ENCODE peak calls at places on chromosomes 7 and 10, in seven cellular contexts. One of them, this sample, is unnamed.

GRCh38 chr7:78095549-78095948 is 297.0 kb downstream of the PHTF2 start:
- DNase-seq in K562: no peak
- DNase-seq in GM12878: no peak
- DNase-seq in SK-N-SH: no peak
- DNase-seq in GM12891: no peak
- DNase-seq in HepG2: no peak
- DNase-seq in H1: no peak
- DNase-seq in this sample: no peak

GRCh38 chr10:71569775-71570588 is 149.6 kb downstream of the C10orf105 start:
- DNase-seq in K562: peak; percentile 86
- DNase-seq in GM12878: no peak
- DNase-seq in SK-N-SH: peak; percentile 86
- DNase-seq in GM12891: peak; percentile 77
- DNase-seq in HepG2: peak; percentile 53
- DNase-seq in H1: peak; percentile 59
- DNase-seq in this sample: peak; percentile 72

GRCh38 chr10:59384761-59385160 is 22.4 kb upstream of the FAM13C start:
- DNase-seq in K562: no peak
- DNase-seq in GM12878: no peak
- DNase-seq in SK-N-SH: no peak
- DNase-seq in GM12891: no peak
- DNase-seq in HepG2: no peak
- DNase-seq in H1: no peak
- DNase-seq in this sample: no peak

GRCh38 chr10:63415635-63416244 is 50.0 kb downstream of the JMJD1C start:
- DNase-seq in K562: no peak
- DNase-seq in GM12878: no peak
- DNase-seq in SK-N-SH: no peak
- DNase-seq in GM12891: no peak
- DNase-seq in HepG2: no peak
- DNase-seq in H1: no peak
- DNase-seq in this sample: no peak

GRCh38 chr10:59907918-59908807 is 1.8 kb upstream of the CCDC6 start:
- DNase-seq in K562: peak; percentile 75
- DNase-seq in GM12878: no peak
- DNase-seq in SK-N-SH: no peak
- DNase-seq in GM12891: no peak
- DNase-seq in HepG2: no peak
- DNase-seq in H1: peak; percentile 80
- DNase-seq in this sample: no peak

GRCh38 chr7:113444281-113444680 is 325.9 kb upstream of the SMIM30 start:
- DNase-seq in K562: no peak
- DNase-seq in GM12878: no peak
- DNase-seq in SK-N-SH: no peak
- DNase-seq in GM12891: no peak
- DNase-seq in HepG2: no peak
- DNase-seq in H1: no peak
- DNase-seq in this sample: no peak

GRCh38 chr10:70348228-70348850 is 34.1 kb downstream of the LRRC20 start:
- DNase-seq in K562: peak; percentile 81
- DNase-seq in GM12878: no peak
- DNase-seq in SK-N-SH: peak; percentile 60
- DNase-seq in GM12891: no peak
- DNase-seq in HepG2: no peak
- DNase-seq in H1: no peak
- DNase-seq in this sample: no peak

GRCh38 chr7:102272917-102273748 is 13.5 kb upstream of the SH2B2 start:
- DNase-seq in K562: no peak
- DNase-seq in GM12878: no peak
- DNase-seq in SK-N-SH: no peak
- DNase-seq in GM12891: no peak
- DNase-seq in HepG2: no peak
- DNase-seq in H1: no peak
- DNase-seq in this sample: no peak

GRCh38 chr10:22711373-22711772 is 3.0 kb downstream of the PIP4K2A start:
- DNase-seq in K562: no peak
- DNase-seq in GM12878: no peak
- DNase-seq in SK-N-SH: no peak
- DNase-seq in GM12891: no peak
- DNase-seq in HepG2: no peak
- DNase-seq in H1: no peak
- DNase-seq in this sample: no peak

GRCh38 chr10:123796736-123797135 is 94.9 kb downstream of the CPXM2 start:
- DNase-seq in K562: peak; percentile 7
- DNase-seq in GM12878: no peak
- DNase-seq in SK-N-SH: no peak
- DNase-seq in GM12891: no peak
- DNase-seq in HepG2: no peak
- DNase-seq in H1: no peak
- DNase-seq in this sample: no peak

GRCh38 chr10:54094321-54094720 is 706.7 kb downstream of the PCDH15 start:
- DNase-seq in K562: no peak
- DNase-seq in GM12878: no peak
- DNase-seq in SK-N-SH: no peak
- DNase-seq in GM12891: no peak
- DNase-seq in HepG2: no peak
- DNase-seq in H1: no peak
- DNase-seq in this sample: no peak

GRCh38 chr7:12638851-12639467 is 48.5 kb upstream of the ARL4A start:
- DNase-seq in K562: peak; percentile 25
- DNase-seq in GM12878: no peak
- DNase-seq in SK-N-SH: peak; percentile 39
- DNase-seq in GM12891: no peak
- DNase-seq in HepG2: peak; percentile 43
- DNase-seq in H1: no peak
- DNase-seq in this sample: no peak

GRCh38 chr10:29435809-29436501 is 147.1 kb downstream of the LYZL1 start:
- DNase-seq in K562: no peak
- DNase-seq in GM12878: no peak
- DNase-seq in SK-N-SH: no peak
- DNase-seq in GM12891: no peak
- DNase-seq in HepG2: peak; percentile 75
- DNase-seq in H1: no peak
- DNase-seq in this sample: no peak

GRCh38 chr10:122474145-122474739 is 12.9 kb downstream of the HTRA1 start:
- DNase-seq in K562: no peak
- DNase-seq in GM12878: no peak
- DNase-seq in SK-N-SH: peak; percentile 60
- DNase-seq in GM12891: no peak
- DNase-seq in HepG2: no peak
- DNase-seq in H1: no peak
- DNase-seq in this sample: no peak

GRCh38 chr10:6055929-6056328 is 6.2 kb downstream of the IL2RA start:
- DNase-seq in K562: no peak
- DNase-seq in GM12878: no peak
- DNase-seq in SK-N-SH: no peak
- DNase-seq in GM12891: no peak
- DNase-seq in HepG2: no peak
- DNase-seq in H1: no peak
- DNase-seq in this sample: no peak

GRCh38 chr7:101169838-101170531 is 4.6 kb upstream of the VGF start:
- DNase-seq in K562: peak; percentile 79
- DNase-seq in GM12878: no peak
- DNase-seq in SK-N-SH: peak; percentile 94
- DNase-seq in GM12891: peak; percentile 72
- DNase-seq in HepG2: peak; percentile 31
- DNase-seq in H1: no peak
- DNase-seq in this sample: peak; percentile 78

GRCh38 chr10:75432176-75432575 is 752 bp downstream of the LRMDA start:
- DNase-seq in K562: no peak
- DNase-seq in GM12878: no peak
- DNase-seq in SK-N-SH: no peak
- DNase-seq in GM12891: no peak
- DNase-seq in HepG2: peak; percentile 43
- DNase-seq in H1: no peak
- DNase-seq in this sample: no peak

GRCh38 chr7:66460921-66461361 is 167.7 kb upstream of the KCTD7 start:
- DNase-seq in K562: no peak
- DNase-seq in GM12878: no peak
- DNase-seq in SK-N-SH: no peak
- DNase-seq in GM12891: no peak
- DNase-seq in HepG2: no peak
- DNase-seq in H1: no peak
- DNase-seq in this sample: no peak

GRCh38 chr10:72658696-72659400 is 33.0 kb upstream of the MICU1 start:
- DNase-seq in K562: no peak
- DNase-seq in GM12878: no peak
- DNase-seq in SK-N-SH: no peak
- DNase-seq in GM12891: no peak
- DNase-seq in HepG2: no peak
- DNase-seq in H1: no peak
- DNase-seq in this sample: no peak

GRCh38 chr7:19709249-19709578 is 377 bp upstream of the POLR1F start:
- DNase-seq in K562: no peak
- DNase-seq in GM12878: no peak
- DNase-seq in SK-N-SH: no peak
- DNase-seq in GM12891: no peak
- DNase-seq in HepG2: no peak
- DNase-seq in H1: no peak
- DNase-seq in this sample: no peak

GRCh38 chr10:5975641-5976473 is 1.5 kb downstream of the IL15RA start:
- DNase-seq in K562: peak; percentile 41
- DNase-seq in GM12878: peak; percentile 89
- DNase-seq in SK-N-SH: no peak
- DNase-seq in GM12891: peak; percentile 60
- DNase-seq in HepG2: no peak
- DNase-seq in H1: no peak
- DNase-seq in this sample: peak; percentile 59

GRCh38 chr10:79929409-79929904 is 19.4 kb downstream of the SFTPD start:
- DNase-seq in K562: peak; percentile 83
- DNase-seq in GM12878: no peak
- DNase-seq in SK-N-SH: peak; percentile 77
- DNase-seq in GM12891: peak; percentile 52
- DNase-seq in HepG2: peak; percentile 59
- DNase-seq in H1: peak; percentile 68
- DNase-seq in this sample: peak; percentile 43

GRCh38 chr10:26550774-26551526 is 112.8 kb downstream of the APBB1IP start:
- DNase-seq in K562: peak; percentile 37
- DNase-seq in GM12878: peak; percentile 75
- DNase-seq in SK-N-SH: no peak
- DNase-seq in GM12891: no peak
- DNase-seq in HepG2: peak; percentile 27
- DNase-seq in H1: no peak
- DNase-seq in this sample: no peak

DNA sequence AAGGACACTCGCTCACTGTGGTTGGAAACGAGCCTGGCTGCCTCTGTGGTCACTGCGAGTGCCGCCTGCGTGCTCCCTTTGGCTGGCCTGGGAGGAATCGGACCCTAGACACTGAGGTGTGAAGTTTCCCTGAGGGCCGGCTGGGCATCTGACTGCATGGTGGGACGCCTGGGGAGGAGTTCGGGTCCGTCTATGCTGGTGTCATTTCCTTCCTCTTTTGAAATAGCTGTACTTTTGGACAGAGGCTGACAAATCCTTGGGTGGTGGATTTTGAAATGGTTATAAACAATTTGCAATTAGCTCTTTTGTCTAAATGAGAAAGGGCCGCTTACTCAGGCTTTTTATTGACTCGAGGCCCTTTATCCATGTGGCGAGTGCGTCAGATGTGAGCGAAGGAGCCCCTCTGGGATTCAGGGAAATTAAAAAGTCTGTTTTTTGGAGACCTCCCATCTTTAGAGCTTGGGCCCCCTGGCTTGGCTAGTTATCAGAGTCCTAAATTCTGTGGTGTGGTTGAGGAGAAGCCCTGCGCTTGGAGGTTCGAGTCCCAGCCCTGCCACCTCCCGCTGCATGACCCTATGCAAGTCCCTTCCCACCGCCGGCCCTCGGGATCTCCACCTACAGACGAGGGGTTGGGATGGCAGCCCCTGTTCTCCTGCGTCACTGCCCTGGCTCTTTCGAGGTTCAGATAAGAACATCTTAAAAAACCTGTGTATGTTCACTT is 147.1 kb downstream of the RGS10 start:
- DNase-seq in K562: no peak
- DNase-seq in GM12878: no peak
- DNase-seq in SK-N-SH: no peak
- DNase-seq in GM12891: peak; percentile 58
- DNase-seq in HepG2: no peak
- DNase-seq in H1: no peak
- DNase-seq in this sample: no peak
- TF ChIP-seq POLR2AphosphoS5 in K562: no peak
- TF ChIP-seq POLR2AphosphoS5 in GM12878: no peak
- TF ChIP-seq POLR2AphosphoS5 in SK-N-SH: no peak
- TF ChIP-seq POLR2AphosphoS5 in GM12891: no peak
- TF ChIP-seq POLR2AphosphoS5 in HepG2: no peak
- TF ChIP-seq POLR2AphosphoS5 in H1: no peak
- TF ChIP-seq POLR2AphosphoS5 in this sample: no peak

GRCh38 chr7:85023066-85023687 is 163.7 kb downstream of the SEMA3D start:
- DNase-seq in K562: peak; percentile 31
- DNase-seq in GM12878: no peak
- DNase-seq in SK-N-SH: no peak
- DNase-seq in GM12891: no peak
- DNase-seq in HepG2: peak; percentile 21
- DNase-seq in H1: no peak
- DNase-seq in this sample: no peak
- TF ChIP-seq TAF1 in K562: no peak
- TF ChIP-seq TAF1 in GM12878: no peak
- TF ChIP-seq TAF1 in SK-N-SH: no peak
- TF ChIP-seq TAF1 in GM12891: no peak
- TF ChIP-seq TAF1 in HepG2: no peak
- TF ChIP-seq TAF1 in H1: no peak
- TF ChIP-seq TAF1 in this sample: no peak

GRCh38 chr7:140260767-140261486 is 84.1 kb upstream of the KDM7A start:
- DNase-seq in K562: no peak
- DNase-seq in GM12878: no peak
- DNase-seq in SK-N-SH: no peak
- DNase-seq in GM12891: no peak
- DNase-seq in HepG2: no peak
- DNase-seq in H1: no peak
- DNase-seq in this sample: no peak
- TF ChIP-seq POLR2AphosphoS5 in K562: no peak
- TF ChIP-seq POLR2AphosphoS5 in GM12878: no peak
- TF ChIP-seq POLR2AphosphoS5 in SK-N-SH: no peak
- TF ChIP-seq POLR2AphosphoS5 in GM12891: no peak
- TF ChIP-seq POLR2AphosphoS5 in HepG2: no peak
- TF ChIP-seq POLR2AphosphoS5 in H1: no peak
- TF ChIP-seq POLR2AphosphoS5 in this sample: no peak

GRCh38 chr7:157299613-157300405 is 37.0 kb upstream of the DNAJB6 start:
- DNase-seq in K562: peak; percentile 80
- DNase-seq in GM12878: no peak
- DNase-seq in SK-N-SH: peak; percentile 71
- DNase-seq in GM12891: no peak
- DNase-seq in HepG2: no peak
- DNase-seq in H1: no peak
- DNase-seq in this sample: no peak

GRCh38 chr7:157302314-157302711 is 34.5 kb upstream of the DNAJB6 start:
- DNase-seq in K562: no peak
- DNase-seq in GM12878: peak; percentile 87
- DNase-seq in SK-N-SH: peak; percentile 49
- DNase-seq in GM12891: peak; percentile 67
- DNase-seq in HepG2: no peak
- DNase-seq in H1: no peak
- DNase-seq in this sample: peak; percentile 71

GRCh38 chr7:157297071-157297638 is 39.6 kb upstream of the DNAJB6 start:
- DNase-seq in K562: no peak
- DNase-seq in GM12878: no peak
- DNase-seq in SK-N-SH: peak; percentile 22
- DNase-seq in GM12891: no peak
- DNase-seq in HepG2: no peak
- DNase-seq in H1: no peak
- DNase-seq in this sample: no peak

GRCh38 chr7:157299317-157299612 is 37.5 kb upstream of the DNAJB6 start:
- DNase-seq in K562: no peak
- DNase-seq in GM12878: no peak
- DNase-seq in SK-N-SH: no peak
- DNase-seq in GM12891: no peak
- DNase-seq in HepG2: no peak
- DNase-seq in H1: no peak
- DNase-seq in this sample: no peak

GRCh38 chr7:157300406-157300770 is 36.4 kb upstream of the DNAJB6 start:
- DNase-seq in K562: no peak
- DNase-seq in GM12878: no peak
- DNase-seq in SK-N-SH: peak; percentile 41
- DNase-seq in GM12891: no peak
- DNase-seq in HepG2: no peak
- DNase-seq in H1: no peak
- DNase-seq in this sample: no peak
- TF ChIP-seq TAF1 in K562: no peak
- TF ChIP-seq TAF1 in GM12878: no peak
- TF ChIP-seq TAF1 in SK-N-SH: no peak
- TF ChIP-seq TAF1 in GM12891: no peak
- TF ChIP-seq TAF1 in HepG2: no peak
- TF ChIP-seq TAF1 in H1: no peak
- TF ChIP-seq TAF1 in this sample: no peak